ENCODE peak calls at places on chromosomes 4 and X, in four cellular contexts. Z is bronchial epithelial cell, I is HL-60, U is GM06990. K is an unnamed sample.

GRCh38 chrX:2463973-2464676 is 36.7 kb downstream of the DHRSX start:
- DNase-seq in Z (no peak), I (no peak), U (peak; percentile 35), K (no peak)

GRCh38 chrX:154018518-154019060 is 1.1 kb downstream of the IRAK1 start:
- DNase-seq in Z (no peak), I (no peak), U (no peak), K (no peak)

GRCh38 chr4:2925931-2926860 is 37.0 kb downstream of the NOP14 start:
- DNase-seq in Z (no peak), I (no peak), U (no peak), K (no peak)

GRCh38 chrX:107571296-107571998 is 56.9 kb upstream of the PRPS1 start:
- DNase-seq in Z (peak; percentile 94), I (no peak), U (no peak), K (no peak)

GRCh38 chr4:38387819-38388218 is 276.2 kb upstream of the KLF3 start:
- DNase-seq in Z (no peak), I (no peak), U (no peak), K (no peak)

GRCh38 chr4:153176938-153177337 is 27.3 kb upstream of the TRIM2 start:
- DNase-seq in Z (no peak), I (no peak), U (no peak), K (no peak)

GRCh38 chrX:151174581-151175282 is 1.7 kb upstream of the GPR50 start:
- DNase-seq in Z (no peak), I (no peak), U (no peak), K (no peak)

GRCh38 chrX:1323315-1323714 is 13.3 kb upstream of the IL3RA start:
- DNase-seq in Z (no peak), I (peak; percentile 90), U (peak; percentile 75), K (peak; percentile 79)

GRCh38 chrX:118523920-118524319 is 28.3 kb downstream of the DOCK11 start:
- DNase-seq in Z (no peak), I (no peak), U (peak; percentile 28), K (no peak)

GRCh38 chrX:138411048-138411447 is 300.5 kb downstream of the FGF13 start:
- DNase-seq in Z (no peak), I (no peak), U (no peak), K (no peak)

GRCh38 chr4:47213971-47214370 is 182.6 kb downstream of the GABRB1 start:
- DNase-seq in Z (peak; percentile 66), I (no peak), U (no peak), K (no peak)

GRCh38 chr4:165991325-165992180 is 118.5 kb downstream of the TLL1 start:
- DNase-seq in Z (peak; percentile 32), I (no peak), U (no peak), K (no peak)

GRCh38 chrX:70907900-70908299 is 611 bp downstream of the TEX11 start:
- DNase-seq in Z (no peak), I (no peak), U (no peak), K (no peak)

GRCh38 chr4:173990879-173991231 is 292.6 kb downstream of the FBXO8 start:
- DNase-seq in Z (no peak), I (no peak), U (no peak), K (no peak)

GRCh38 chr4:113157086-113157857 is 107.8 kb downstream of the ANK2 start:
- DNase-seq in Z (peak; percentile 38), I (no peak), U (no peak), K (no peak)

GRCh38 chrX:1483843-1484637 is 31.3 kb upstream of the ASMTL start:
- DNase-seq in Z (no peak), I (no peak), U (peak; percentile 77), K (peak; percentile 77)

GRCh38 chr4:80255374-80256095 is 10.9 kb upstream of the FGF5 start:
- DNase-seq in Z (no peak), I (no peak), U (no peak), K (no peak)

GRCh38 chrX:115409551-115409950 is 120.0 kb downstream of the LUZP4 start:
- DNase-seq in Z (no peak), I (no peak), U (no peak), K (no peak)

GRCh38 chrX:300334-300733 is 18.3 kb downstream of the GTPBP6 start:
- DNase-seq in Z (no peak), I (no peak), U (no peak), K (no peak)

DNA sequence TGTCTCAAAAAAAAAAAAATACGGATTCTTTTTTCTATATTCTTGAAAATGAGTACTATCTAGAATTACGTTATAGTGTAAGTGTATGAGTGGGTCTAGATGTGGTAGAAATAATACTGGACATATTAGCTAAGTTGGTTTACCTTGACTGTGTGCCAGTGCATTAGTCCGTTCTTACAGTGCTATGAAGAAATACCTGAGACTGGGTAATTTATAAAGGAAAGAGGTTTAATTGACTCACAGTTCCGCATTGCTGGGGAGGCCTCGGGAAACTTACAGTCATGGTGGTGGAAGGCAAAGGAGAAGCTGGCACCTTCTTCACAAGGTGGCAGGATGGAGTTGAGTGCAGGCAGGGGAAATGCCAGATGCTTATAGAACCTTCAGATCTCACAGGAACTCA is 92.4 kb downstream of the ARHGAP10 start:
- DNase-seq in Z (peak; percentile 57), I (no peak), U (no peak), K (no peak)
- TF ChIP-seq CTCF in Z (no peak), I (no peak), U (no peak), K (no peak)

DNA sequence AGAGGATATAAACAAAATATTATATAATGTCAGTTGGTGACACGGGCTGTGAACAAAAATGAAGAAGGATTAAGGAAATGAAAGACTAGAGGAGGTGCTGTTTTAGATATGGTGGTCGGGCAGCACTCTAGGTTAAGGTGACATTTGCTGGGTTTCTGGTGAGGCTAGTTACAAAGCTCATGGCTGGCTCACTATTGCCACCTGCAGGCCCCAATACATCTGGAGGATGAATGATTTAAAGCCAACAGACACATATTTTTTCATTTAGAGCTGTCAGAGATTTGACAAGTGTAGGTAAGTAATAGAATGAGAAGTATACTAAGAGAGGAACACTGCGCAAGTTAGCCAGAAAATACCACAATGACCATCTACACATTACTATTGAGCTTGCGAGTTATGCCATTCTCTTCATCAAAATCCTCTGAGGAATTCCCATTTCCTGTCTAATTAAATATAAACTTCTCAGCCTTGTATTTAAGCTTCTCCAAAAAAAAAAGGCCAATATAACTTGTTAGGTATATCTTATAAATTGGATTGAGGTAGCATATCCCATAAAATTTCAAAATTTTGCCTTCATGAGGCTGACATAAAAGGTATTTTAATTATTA is 6.4 kb upstream of the FGG start:
- DNase-seq in Z (peak; percentile 58), I (peak; percentile 39), U (no peak), K (peak; percentile 46)
- TF ChIP-seq CTCF in Z (peak; percentile 73), I (peak; percentile 22), U (peak; percentile 72), K (peak; percentile 70)

GRCh38 chr4:135277116-135277979 is 1075.8 kb upstream of the PABPC4L start:
- DNase-seq in Z (no peak), I (no peak), U (no peak), K (no peak)
- TF ChIP-seq CTCF in Z (no peak), I (no peak), U (no peak), K (no peak)

GRCh38 chr4:71941001-71941400 is 90.8 kb upstream of the NPFFR2 start:
- DNase-seq in Z (peak; percentile 29), I (peak; percentile 7), U (no peak), K (no peak)
- TF ChIP-seq CTCF in Z (peak; percentile 32), I (peak; percentile 7), U (peak; percentile 48), K (no peak)